ENCODE peak calls at places on chromosomes 16 and 17, in ten cellular contexts. H is upper lobe of left lung, D is sigmoid colon, G is tibial nerve, P is ovary, A is SK-N-SH, Q is A549, R is HepG2, B is K562, L is stomach. N is an unnamed sample.

GRCh38 chr17:79552824-79553223 is 58.0 kb downstream of the RBFOX3 start:
- DNase-seq in P (no peak), L (no peak), G (no peak), R (no peak), H (no peak), B (no peak), D (no peak), A (no peak), Q (no peak), N (no peak)

GRCh38 chr16:15865742-15866141 is 8.9 kb upstream of the MYH11 start:
- DNase-seq in R (no peak), G (no peak), L (no peak), P (no peak), H (no peak), A (no peak), Q (no peak), B (no peak), D (no peak), N (no peak)

GRCh38 chr17:76004750-76005262 is 4.2 kb downstream of the CDK3 start:
- DNase-seq in H (no peak), B (no peak), A (peak), D (no peak), G (no peak), Q (no peak), L (no peak), R (no peak), P (no peak), N (no peak)

GRCh38 chr17:75831032-75831567 is 13.1 kb downstream of the UNC13D start:
- DNase-seq in D (no peak), P (no peak), H (no peak), A (no peak), Q (no peak), B (peak), L (no peak), G (no peak), R (no peak), N (peak)

GRCh38 chr17:66831383-66832220 is 3.3 kb upstream of the CACNG5 start:
- DNase-seq in P (no peak), R (no peak), H (no peak), A (peak), L (no peak), Q (no peak), G (no peak), D (peak), B (no peak), N (no peak)

GRCh38 chr16:67163164-67163902 is 1.2 kb upstream of the HSF4 start:
- DNase-seq in G (no peak), D (peak), Q (no peak), H (peak), R (no peak), A (peak), L (no peak), P (peak), B (no peak), N (no peak)

GRCh38 chr16:58262592-58262991 is 32.2 kb downstream of the PRSS54 start:
- DNase-seq in P (no peak), H (no peak), L (no peak), G (no peak), D (no peak), Q (no peak), A (no peak), B (no peak), R (no peak), N (no peak)

GRCh38 chr17:68421486-68421885 is 35.8 kb downstream of the WIPI1 start:
- DNase-seq in A (no peak), H (no peak), P (no peak), R (no peak), Q (no peak), L (no peak), D (no peak), G (no peak), B (no peak), N (no peak)

GRCh38 chr17:2107506-2107905 is 52.6 kb downstream of the HIC1 start:
- DNase-seq in A (no peak), R (no peak), L (no peak), D (no peak), B (no peak), Q (no peak), P (no peak), G (peak), H (no peak), N (no peak)

GRCh38 chr17:37671813-37672544 is 28.7 kb upstream of the DDX52 start:
- DNase-seq in G (no peak), A (no peak), L (no peak), B (no peak), H (no peak), D (no peak), P (no peak), R (peak), Q (peak), N (no peak)

GRCh38 chr17:43701318-43701743 is 39.6 kb upstream of the MEOX1 start:
- DNase-seq in H (peak), D (no peak), G (no peak), P (no peak), L (no peak), R (no peak), A (no peak), Q (no peak), B (no peak), N (peak)

GRCh38 chr17:37737971-37738370 is 6.9 kb downstream of the HNF1B start:
- DNase-seq in L (no peak), H (no peak), Q (no peak), P (no peak), B (no peak), G (no peak), A (no peak), R (no peak), D (no peak), N (no peak)

GRCh38 chr17:21124096-21124495 is 2.7 kb upstream of the DHRS7B start:
- DNase-seq in L (no peak), H (no peak), Q (no peak), D (no peak), R (no peak), B (no peak), P (no peak), G (no peak), A (no peak), N (no peak)

GRCh38 chr17:44827863-44828262 is 2.2 kb downstream of the GJC1 start:
- DNase-seq in A (no peak), Q (no peak), P (no peak), H (no peak), L (no peak), G (no peak), B (no peak), R (no peak), D (no peak), N (no peak)

GRCh38 chr17:76735006-76735405 is 2.1 kb downstream of the SRSF2 start:
- DNase-seq in L (no peak), P (no peak), G (no peak), H (no peak), D (no peak), A (no peak), R (peak), Q (no peak), B (no peak), N (no peak)

GRCh38 chr16:86403541-86404163 is 106.7 kb upstream of the FOXF1 start:
- DNase-seq in Q (no peak), L (no peak), A (no peak), P (no peak), H (no peak), G (no peak), D (no peak), R (no peak), B (no peak), N (no peak)

DNA sequence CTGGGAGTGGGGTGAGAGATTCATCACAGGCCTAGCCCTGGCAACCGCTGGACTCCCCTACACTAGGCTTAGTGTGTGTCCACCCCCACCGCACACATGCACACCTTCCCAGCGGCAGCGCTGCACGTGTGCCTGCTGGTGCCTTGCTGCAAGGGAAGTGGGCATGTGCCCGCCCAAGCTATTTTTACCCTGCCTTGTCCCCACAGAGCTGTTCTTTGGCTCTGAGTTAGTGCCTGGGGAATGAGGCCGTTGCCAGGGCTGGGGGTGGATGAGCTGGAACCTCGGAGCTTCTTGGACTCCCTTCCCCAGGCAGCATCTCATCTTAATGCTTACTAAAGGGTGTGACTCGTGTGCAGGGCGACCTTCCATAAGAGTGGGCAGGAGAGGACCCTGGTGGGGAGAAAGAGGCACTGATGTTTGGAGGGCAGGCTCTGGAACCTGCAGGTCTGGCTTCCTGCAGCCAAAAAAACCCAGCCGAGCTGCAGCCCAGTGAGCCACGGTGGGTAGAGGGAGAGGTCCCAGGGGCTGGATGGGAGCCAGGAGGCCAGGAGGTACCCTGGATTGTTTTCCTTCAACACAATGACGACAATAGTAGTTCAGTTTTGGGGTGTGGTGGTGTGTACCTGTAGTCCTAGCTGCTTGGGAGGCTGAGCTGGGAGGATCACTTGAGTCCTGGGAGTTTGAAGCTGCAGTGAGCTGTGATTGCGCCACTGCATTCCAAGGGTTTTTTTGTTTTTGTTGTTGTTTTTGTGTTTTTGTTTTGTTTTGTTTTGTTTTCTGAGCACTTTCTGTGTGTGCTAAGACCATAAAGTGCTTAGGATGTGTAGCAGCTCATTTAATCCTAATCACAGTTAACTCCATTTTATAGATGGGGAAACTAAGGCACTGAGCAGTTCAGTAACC is 119.0 kb downstream of the RAB11FIP4 start:
- DNase-seq in H (no peak), L (no peak), P (no peak), B (no peak), D (no peak), R (no peak), G (no peak), Q (no peak), A (no peak), N (no peak)
- TF ChIP-seq EP300 in H (no peak), L (no peak), P (no peak), B (no peak), D (no peak), R (no peak), G (no peak), Q (no peak), A (no peak), N (no peak)

GRCh38 chr17:30249460-30249859 is 14.0 kb upstream of the SLC6A4 start:
- DNase-seq in R (no peak), A (no peak), G (no peak), Q (no peak), P (no peak), D (no peak), H (no peak), B (no peak), L (no peak), N (no peak)

GRCh38 chr17:30256756-30257506 is 21.4 kb upstream of the SLC6A4 start:
- DNase-seq in G (no peak), R (no peak), P (no peak), H (no peak), A (peak), L (no peak), Q (no peak), B (no peak), D (no peak), N (no peak)

GRCh38 chr17:30254150-30254549 is 18.7 kb upstream of the SLC6A4 start:
- DNase-seq in H (no peak), Q (no peak), L (no peak), B (no peak), P (no peak), A (no peak), G (no peak), D (no peak), R (no peak), N (no peak)

GRCh38 chr17:30251931-30252330 is 16.4 kb upstream of the SLC6A4 start:
- DNase-seq in R (no peak), P (no peak), H (no peak), G (no peak), L (no peak), D (no peak), B (no peak), Q (no peak), A (no peak), N (no peak)

GRCh38 chr17:30253316-30253715 is 17.8 kb upstream of the SLC6A4 start:
- DNase-seq in Q (no peak), D (no peak), R (no peak), P (no peak), B (no peak), H (no peak), G (no peak), L (peak), A (no peak), N (no peak)
- TF ChIP-seq EP300 in Q (no peak), D (no peak), R (no peak), P (no peak), B (peak), H (no peak), G (no peak), L (no peak), A (no peak), N (no peak)

GRCh38 chr17:7748098-7748775 is 30.7 kb downstream of the DNAH2 start:
- DNase-seq in G (no peak), R (no peak), B (no peak), D (peak), A (peak), H (no peak), P (no peak), Q (no peak), L (no peak), N (no peak)

GRCh38 chr17:7754656-7755055 is 37.1 kb downstream of the DNAH2 start:
- DNase-seq in P (no peak), D (no peak), A (no peak), G (no peak), R (no peak), B (no peak), H (no peak), L (no peak), Q (no peak), N (no peak)

GRCh38 chr17:7747586-7747985 is 30.0 kb downstream of the DNAH2 start:
- DNase-seq in H (no peak), G (no peak), P (no peak), B (no peak), R (peak), Q (no peak), A (no peak), D (no peak), L (no peak), N (no peak)

GRCh38 chr17:7745748-7746470 is 28.4 kb downstream of the DNAH2 start:
- DNase-seq in B (no peak), G (no peak), H (no peak), A (no peak), L (no peak), R (peak), Q (peak), P (peak), D (no peak), N (no peak)

DNA sequence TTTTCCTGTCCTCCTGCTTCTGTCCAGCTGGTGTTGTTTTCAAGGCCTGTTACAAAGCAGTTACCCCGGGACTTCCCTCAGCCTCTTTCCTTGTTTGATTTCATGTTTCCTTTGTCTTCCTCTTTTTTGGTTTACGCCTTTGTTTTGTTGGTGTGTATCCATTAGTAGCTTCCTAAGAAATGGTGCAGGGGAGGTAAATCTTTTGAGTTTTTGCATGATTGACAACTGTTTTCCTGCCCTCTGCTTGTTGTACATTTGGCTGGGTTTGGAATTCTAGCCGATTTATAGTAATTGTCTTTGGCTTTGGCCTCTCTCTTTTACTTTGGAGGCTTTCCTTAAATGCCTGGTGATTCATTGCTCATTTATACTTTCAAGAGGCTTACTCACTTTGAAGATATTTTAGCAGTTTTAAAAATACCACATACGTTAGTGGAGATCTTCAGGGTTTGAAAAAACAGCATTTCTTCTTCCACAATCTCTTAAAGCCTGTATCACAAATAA is 32.8 kb downstream of the DNAH2 start:
- DNase-seq in B (no peak), R (no peak), H (no peak), D (no peak), A (no peak), L (no peak), G (no peak), P (no peak), Q (no peak), N (no peak)
- TF ChIP-seq EP300 in B (no peak), R (no peak), H (no peak), D (no peak), A (no peak), L (no peak), G (no peak), P (no peak), Q (no peak), N (no peak)

GRCh38 chr17:10968007-10968406 is 130.1 kb upstream of the PIRT start:
- DNase-seq in R (no peak), Q (no peak), A (no peak), G (no peak), P (no peak), H (no peak), B (no peak), D (no peak), L (no peak), N (no peak)
- TF ChIP-seq EP300 in R (no peak), Q (no peak), A (no peak), G (no peak), P (no peak), H (no peak), B (no peak), D (no peak), L (no peak), N (no peak)

GRCh38 chr17:15263206-15263579 is 1.9 kb downstream of the PMP22 start:
- DNase-seq in B (no peak), A (peak), Q (peak), G (peak), P (peak), L (peak), H (peak), R (no peak), D (peak), N (peak)
- TF ChIP-seq EP300 in B (no peak), A (no peak), Q (no peak), G (peak), P (no peak), L (no peak), H (no peak), R (no peak), D (peak), N (peak)

DNA sequence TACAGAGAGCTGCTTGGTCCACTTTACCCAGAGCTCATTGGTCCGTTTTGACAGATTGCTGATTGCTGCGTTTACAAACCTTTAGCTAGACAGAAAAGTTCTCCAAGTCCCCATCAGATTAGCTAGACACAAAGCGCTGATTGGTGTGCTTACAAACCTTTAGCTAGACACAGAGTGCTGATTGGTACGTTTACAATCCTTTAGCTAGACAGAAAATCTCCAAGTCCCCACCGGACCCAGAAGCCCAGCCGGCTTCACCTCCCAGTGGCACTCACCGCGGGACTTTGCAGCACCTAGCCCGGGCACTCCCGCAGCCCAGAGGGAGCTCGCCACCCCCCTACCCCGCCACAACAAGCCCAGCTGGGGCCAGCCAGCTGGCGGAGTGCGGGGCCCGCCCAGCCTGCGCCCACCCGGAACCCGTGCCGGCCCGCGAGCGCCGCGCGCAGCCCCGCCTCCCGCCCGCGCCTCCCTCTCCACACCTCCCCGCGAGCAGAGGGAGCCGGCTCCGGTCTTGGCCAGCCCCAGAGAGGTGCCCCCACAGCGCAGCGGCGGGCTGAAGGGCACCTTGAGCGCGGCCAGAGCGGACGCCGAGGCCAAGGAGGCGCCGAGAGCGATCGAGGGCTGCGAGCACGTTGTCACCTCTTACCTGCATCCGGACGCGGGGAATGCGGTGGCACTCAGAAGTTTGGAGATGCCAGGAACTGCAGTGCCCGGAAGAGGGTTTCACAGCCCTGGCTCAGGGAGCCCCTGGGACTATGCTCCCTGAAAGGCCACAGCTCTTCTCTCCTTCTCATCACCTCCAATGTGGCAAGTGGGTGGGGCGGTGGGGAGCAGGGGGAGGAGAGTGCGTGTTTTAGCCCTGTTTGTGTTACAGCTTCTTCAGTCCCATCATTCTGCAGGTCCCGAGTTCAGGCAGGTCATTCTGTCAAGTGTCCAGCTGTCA is 1504.5 kb downstream of the CDH11 start:
- DNase-seq in Q (no peak), D (no peak), A (peak), G (no peak), R (no peak), B (no peak), H (peak), L (no peak), P (no peak), N (no peak)
- TF ChIP-seq EP300 in Q (no peak), D (no peak), A (no peak), G (no peak), R (no peak), B (no peak), H (no peak), L (no peak), P (no peak), N (no peak)